ENCODE peak calls at places on chromosomes 4 and X, in ten cellular contexts. Y is NB4; P is stimulated activated effector memory CD8-positive, alpha-beta T cell treated with anti-CD3 and anti-CD28 coated beads, Interleukin-12 subunit alpha, Interleukin-12 subunit beta, amount 100 ng/mL, for 72 hours; I is RPMI8226; R is Calu3; F is SW480; O is hepatic stellate cell; N is heart left ventricle; U is HFF-Myc; J is sciatic nerve. G is an unnamed sample.
A peak's percentile ranks its signal among the peaks of the same experiment; 100 is the strongest.

GRCh38 chrX:10533686-10534365 is 86.6 kb downstream of the MID1 start:
- DNase-seq in I (no peak), P (no peak), J (no peak), Y (no peak), R (no peak), U (no peak), N (no peak), F (no peak), O (no peak), G (no peak)

GRCh38 chrX:129748265-129748664 is 9.5 kb downstream of the XPNPEP2 start:
- DNase-seq in N (no peak), R (no peak), P (no peak), O (no peak), U (no peak), J (no peak), F (no peak), Y (no peak), I (no peak), G (no peak)

GRCh38 chr4:86482851-86483490 is 111.1 kb upstream of the PTPN13 start:
- DNase-seq in U (no peak), Y (peak; percentile 62), R (no peak), I (no peak), F (no peak), P (no peak), N (no peak), O (no peak), J (no peak), G (no peak)

GRCh38 chr4:108959497-108959896 is 196.6 kb upstream of the ETNPPL start:
- DNase-seq in P (no peak), J (no peak), N (no peak), U (no peak), Y (no peak), R (no peak), I (no peak), F (no peak), O (no peak), G (no peak)

GRCh38 chr4:47704693-47705325 is 133.1 kb downstream of the CORIN start:
- DNase-seq in U (no peak), Y (peak; percentile 81), I (peak; percentile 33), P (no peak), F (peak; percentile 60), N (peak; percentile 13), R (peak; percentile 42), J (no peak), O (peak; percentile 24), G (no peak)

GRCh38 chr4:80309301-80310004 is 26.1 kb upstream of the CFAP299 start:
- DNase-seq in R (no peak), O (peak; percentile 63), P (no peak), J (no peak), I (no peak), U (peak; percentile 56), N (no peak), Y (peak; percentile 10), F (no peak), G (no peak)

GRCh38 chrX:33204889-33205288 is 6.5 kb downstream of the DMD start:
- DNase-seq in F (no peak), R (no peak), P (no peak), Y (no peak), N (no peak), J (no peak), U (no peak), O (no peak), I (no peak), G (no peak)

GRCh38 chr4:151700566-151701316 is 60.1 kb downstream of the GATB start:
- DNase-seq in P (no peak), N (no peak), U (no peak), I (no peak), O (no peak), J (no peak), R (no peak), F (no peak), Y (no peak), G (no peak)

GRCh38 chr4:65918217-65918616 is 247.9 kb upstream of the EPHA5 start:
- DNase-seq in Y (no peak), P (no peak), J (no peak), F (no peak), I (no peak), R (no peak), N (no peak), O (no peak), U (no peak), G (no peak)

GRCh38 chr4:39259571-39260330 is 77.4 kb downstream of the WDR19 start:
- DNase-seq in R (no peak), Y (no peak), F (no peak), O (peak; percentile 19), P (no peak), I (no peak), J (no peak), U (no peak), N (no peak), G (no peak)

GRCh38 chr4:73918058-73918457 is 48.9 kb downstream of the CXCL1 start:
- DNase-seq in J (no peak), U (no peak), F (no peak), P (no peak), I (no peak), R (no peak), O (no peak), Y (no peak), N (no peak), G (no peak)

GRCh38 chr4:105145913-105146285 is 777 bp upstream of the TET2 start:
- DNase-seq in P (peak; percentile 20), O (no peak), I (no peak), Y (no peak), N (no peak), J (no peak), R (peak; percentile 19), U (no peak), F (peak; percentile 14), G (peak; percentile 22)

GRCh38 chr4:171279131-171279530 is 534.1 kb upstream of the GALNTL6 start:
- DNase-seq in R (no peak), N (no peak), J (no peak), O (no peak), U (no peak), I (no peak), P (no peak), F (no peak), Y (no peak), G (no peak)

GRCh38 chr4:183571350-183572076 is 66.7 kb downstream of the ING2 start:
- DNase-seq in Y (peak; percentile 27), U (peak; percentile 16), O (peak; percentile 31), P (no peak), R (peak; percentile 35), J (no peak), F (peak; percentile 17), N (no peak), I (peak; percentile 92), G (no peak)

GRCh38 chrX:51614353-51614752 is 4.4 kb downstream of the CENPVL3 start:
- DNase-seq in I (peak; percentile 19), P (no peak), F (peak; percentile 49), U (no peak), O (peak; percentile 21), J (no peak), N (no peak), Y (peak; percentile 39), R (no peak), G (no peak)

GRCh38 chrX:2445662-2446623 is 54.8 kb downstream of the DHRSX start:
- DNase-seq in P (no peak), Y (no peak), J (no peak), I (no peak), O (no peak), N (no peak), U (no peak), R (no peak), F (no peak), G (no peak)

GRCh38 chrX:115372026-115372610 is 82.6 kb downstream of the LUZP4 start:
- DNase-seq in I (no peak), P (no peak), U (peak; percentile 45), Y (no peak), J (no peak), R (no peak), O (peak; percentile 29), N (no peak), F (no peak), G (no peak)

GRCh38 chr4:108053281-108053701 is 63.6 kb downstream of the HADH start:
- DNase-seq in N (no peak), R (no peak), U (no peak), Y (no peak), O (no peak), P (no peak), J (no peak), I (no peak), F (no peak), G (no peak)

GRCh38 chr4:88752076-88752463 is 54.4 kb upstream of the NAP1L5 start:
- DNase-seq in R (no peak), U (no peak), N (no peak), I (no peak), P (no peak), Y (no peak), O (no peak), F (no peak), J (no peak), G (no peak)

GRCh38 chr4:152243890-152244595 is 291.8 kb downstream of the FBXW7 start:
- DNase-seq in J (no peak), I (no peak), Y (no peak), O (no peak), U (no peak), F (no peak), P (no peak), R (no peak), N (peak; percentile 71), G (no peak)

GRCh38 chr4:17574206-17574605 is 2.8 kb upstream of the LAP3 start:
- DNase-seq in I (no peak), P (no peak), Y (no peak), R (no peak), N (no peak), U (no peak), O (no peak), F (no peak), J (no peak), G (no peak)

GRCh38 chrX:19775830-19776498 is 111.4 kb downstream of the SH3KBP1 start:
- DNase-seq in I (no peak), P (no peak), F (no peak), R (no peak), O (no peak), N (peak; percentile 17), Y (peak; percentile 43), U (no peak), J (no peak), G (no peak)

GRCh38 chr4:184983660-184984356 is 34.5 kb upstream of the HELT start:
- DNase-seq in N (peak; percentile 52), O (peak; percentile 50), R (peak; percentile 48), Y (peak; percentile 74), F (peak; percentile 79), I (peak; percentile 67), J (peak; percentile 75), U (peak; percentile 7), P (no peak), G (no peak)

GRCh38 chrX:48025561-48025960 is 18.8 kb downstream of the SPACA5 start:
- DNase-seq in Y (peak; percentile 79), N (peak; percentile 39), J (no peak), R (peak; percentile 44), I (peak; percentile 69), F (peak; percentile 70), O (peak; percentile 26), U (peak; percentile 26), P (peak; percentile 25), G (peak; percentile 13)

GRCh38 chrX:119784747-119785446 is 6.5 kb downstream of the RPL39 start:
- DNase-seq in J (no peak), O (no peak), F (no peak), R (peak; percentile 62), N (no peak), Y (peak; percentile 68), P (peak; percentile 12), I (peak; percentile 47), U (no peak), G (no peak)

GRCh38 chr4:108834167-108834566 is 71.3 kb upstream of the ETNPPL start:
- DNase-seq in N (no peak), J (no peak), Y (no peak), I (no peak), R (no peak), F (peak; percentile 17), P (no peak), O (peak; percentile 22), U (peak; percentile 54), G (no peak)

GRCh38 chr4:176638992-176639391 is 153.7 kb downstream of the VEGFC start:
- DNase-seq in Y (peak; percentile 1), O (no peak), R (no peak), F (no peak), J (no peak), P (no peak), U (no peak), N (no peak), I (no peak), G (no peak)

GRCh38 chrX:526295-527224 is 104.0 kb upstream of the SHOX start:
- DNase-seq in I (no peak), O (no peak), N (no peak), F (peak; percentile 32), U (no peak), J (no peak), R (no peak), P (no peak), Y (no peak), G (no peak)